ENCODE peak calls at places on chromosomes 1 and 21, in ten cellular contexts. N is IMR-90, S is PC-9, O is SK-N-SH, D is Karpas-422, Q is hepatocyte, X is fibroblast of lung, U is GM23338, L is GM23248, Y is mammary epithelial cell. B is an unnamed sample.

GRCh38 chr1:8815582-8816285 is 1.7 kb downstream of the RERE start:
- DNase-seq in N (no peak), S (no peak), O (no peak), D (no peak), Q (peak; percentile 48), X (peak; percentile 40), U (no peak), L (peak; percentile 44), Y (peak; percentile 51), B (no peak)

GRCh38 chr1:154334647-154335350 is 9.5 kb downstream of the ATP8B2 start:
- DNase-seq in N (peak; percentile 82), S (peak; percentile 66), O (peak; percentile 88), D (peak; percentile 95), Q (peak; percentile 94), X (peak; percentile 84), U (peak; percentile 97), L (peak; percentile 93), Y (peak; percentile 54), B (peak; percentile 96)

GRCh38 chr1:90122679-90123340 is 127.9 kb downstream of the ZNF326 start:
- DNase-seq in N (no peak), S (no peak), O (no peak), D (no peak), Q (no peak), X (no peak), U (no peak), L (no peak), Y (no peak), B (no peak)

GRCh38 chr1:45722809-45723208 is 27.6 kb downstream of the IPP start:
- DNase-seq in N (peak; percentile 6), S (no peak), O (no peak), D (no peak), Q (no peak), X (peak; percentile 50), U (no peak), L (peak; percentile 59), Y (no peak), B (no peak)

GRCh38 chr1:74407902-74408301 is 104.5 kb downstream of the LRRC53 start:
- DNase-seq in N (no peak), S (no peak), O (no peak), D (no peak), Q (no peak), X (no peak), U (no peak), L (no peak), Y (no peak), B (no peak)

GRCh38 chr1:64524614-64525013 is 54.7 kb downstream of the CACHD1 start:
- DNase-seq in N (no peak), S (no peak), O (no peak), D (no peak), Q (no peak), X (no peak), U (no peak), L (no peak), Y (no peak), B (no peak)

GRCh38 chr21:42071146-42071737 is at the start of gene UMODL1:
- DNase-seq in N (no peak), S (no peak), O (no peak), D (no peak), Q (no peak), X (no peak), U (no peak), L (no peak), Y (no peak), B (no peak)

GRCh38 chr1:151934048-151934493 is 24.8 kb upstream of the THEM4 start:
- DNase-seq in N (peak; percentile 60), S (peak; percentile 58), O (peak; percentile 52), D (peak; percentile 90), Q (peak; percentile 81), X (peak; percentile 69), U (peak; percentile 86), L (peak; percentile 74), Y (peak; percentile 57), B (peak; percentile 77)

GRCh38 chr1:10816233-10816632 is 19.8 kb upstream of the CASZ1 start:
- DNase-seq in N (no peak), S (no peak), O (no peak), D (no peak), Q (no peak), X (no peak), U (no peak), L (no peak), Y (no peak), B (no peak)

GRCh38 chr21:34790834-34791233 is 122.0 kb downstream of the CLIC6 start:
- DNase-seq in N (peak; percentile 42), S (no peak), O (peak; percentile 34), D (no peak), Q (no peak), X (no peak), U (no peak), L (no peak), Y (no peak), B (no peak)

GRCh38 chr1:145785481-145785880 is 38.4 kb downstream of the RNF115 start:
- DNase-seq in N (peak; percentile 16), S (no peak), O (no peak), D (no peak), Q (no peak), X (peak; percentile 12), U (no peak), L (peak; percentile 23), Y (peak; percentile 17), B (peak; percentile 67)

GRCh38 chr1:109027841-109028240 is 14.1 kb downstream of the WDR47 start:
- DNase-seq in N (no peak), S (no peak), O (no peak), D (peak; percentile 59), Q (no peak), X (no peak), U (no peak), L (peak; percentile 21), Y (no peak), B (no peak)

GRCh38 chr1:9426291-9426711 is 113.0 kb upstream of the SLC25A33 start:
- DNase-seq in N (no peak), S (no peak), O (no peak), D (peak; percentile 67), Q (no peak), X (no peak), U (no peak), L (no peak), Y (no peak), B (peak; percentile 98)

GRCh38 chr1:61097326-61097725 is 15.0 kb downstream of the NFIA start:
- DNase-seq in N (peak; percentile 67), S (no peak), O (no peak), D (no peak), Q (no peak), X (peak; percentile 69), U (no peak), L (peak; percentile 81), Y (peak; percentile 71), B (no peak)

GRCh38 chr1:109901508-109902145 is 9.0 kb upstream of the CSF1 start:
- DNase-seq in N (no peak), S (no peak), O (no peak), D (no peak), Q (peak; percentile 77), X (no peak), U (no peak), L (no peak), Y (peak; percentile 43), B (no peak)

GRCh38 chr1:59359325-59359724 is 62.4 kb downstream of the FGGY start:
- DNase-seq in N (no peak), S (no peak), O (no peak), D (no peak), Q (no peak), X (no peak), U (no peak), L (peak; percentile 10), Y (no peak), B (no peak)

GRCh38 chr1:183537405-183537804 is 52.9 kb downstream of the NCF2 start:
- DNase-seq in N (no peak), S (no peak), O (no peak), D (no peak), Q (no peak), X (no peak), U (no peak), L (no peak), Y (no peak), B (no peak)

GRCh38 chr1:183528577-183528976 is 56.3 kb downstream of the SMG7 start:
- DNase-seq in N (no peak), S (no peak), O (no peak), D (no peak), Q (no peak), X (no peak), U (no peak), L (no peak), Y (no peak), B (no peak)

GRCh38 chr1:183533617-183534174 is 56.6 kb downstream of the NCF2 start:
- DNase-seq in N (no peak), S (no peak), O (no peak), D (no peak), Q (no peak), X (no peak), U (no peak), L (no peak), Y (no peak), B (no peak)
- H3K36me3 ChIP-seq in N (peaks cover 5% of the 10 kb centered on the region), S (peaks cover 50% of the 10 kb centered on the region), O (peaks cover 96% of the 10 kb centered on the region), D (peaks cover 85% of the 10 kb centered on the region), Q (no peaks in the 10 kb centered on the region), X (peaks cover 1% of the 10 kb centered on the region), U (peaks cover 43% of the 10 kb centered on the region), L (peaks cover 54% of the 10 kb centered on the region), Y (peaks cover 41% of the 10 kb centered on the region), B (peaks cover 29% of the 10 kb centered on the region)

GRCh38 chr21:18970416-18970815 is 566.8 kb upstream of the TMPRSS15 start:
- DNase-seq in N (no peak), S (no peak), O (no peak), D (no peak), Q (no peak), X (no peak), U (no peak), L (no peak), Y (no peak), B (no peak)

GRCh38 chr21:18970941-18971340 is 567.4 kb upstream of the TMPRSS15 start:
- DNase-seq in N (no peak), S (no peak), O (no peak), D (no peak), Q (no peak), X (no peak), U (no peak), L (no peak), Y (no peak), B (no peak)
- H2AFZ ChIP-seq in N (no peak overlapping the region), S (no peak overlapping the region), O (no peak overlapping the region), D (no peak overlapping the region), Q (no peak overlapping the region), X (no peak overlapping the region), U (no peak overlapping the region), L (no peak overlapping the region), Y (no peak overlapping the region), B (no peak overlapping the region)

GRCh38 chr1:29142714-29143113 is 19.0 kb upstream of the TMEM200B start:
- DNase-seq in N (no peak), S (no peak), O (no peak), D (no peak), Q (no peak), X (no peak), U (no peak), L (no peak), Y (no peak), B (no peak)

GRCh38 chr1:29148656-29149491 is 25.2 kb upstream of the TMEM200B start:
- DNase-seq in N (no peak), S (no peak), O (no peak), D (no peak), Q (no peak), X (no peak), U (no peak), L (no peak), Y (no peak), B (no peak)

GRCh38 chr1:29145739-29146437 is 22.2 kb upstream of the TMEM200B start:
- DNase-seq in N (peak; percentile 95), S (peak; percentile 45), O (no peak), D (no peak), Q (peak; percentile 59), X (peak; percentile 72), U (no peak), L (peak; percentile 95), Y (no peak), B (no peak)
- H3K36me3 ChIP-seq in N (peaks cover 38% of the 10 kb centered on the region), S (peaks cover 3% of the 10 kb centered on the region), O (peaks cover 22% of the 10 kb centered on the region), D (peaks cover 40% of the 10 kb centered on the region), Q (peaks cover 4% of the 10 kb centered on the region), X (peaks cover 16% of the 10 kb centered on the region), U (peaks cover 40% of the 10 kb centered on the region), L (peaks cover 31% of the 10 kb centered on the region), Y (peaks cover 25% of the 10 kb centered on the region), B (peaks cover 21% of the 10 kb centered on the region)

GRCh38 chr1:158507511-158507910 is 35.5 kb downstream of the OR10R2 start:
- DNase-seq in N (no peak), S (no peak), O (no peak), D (no peak), Q (no peak), X (no peak), U (no peak), L (no peak), Y (no peak), B (no peak)
- H2AFZ ChIP-seq in N (no peak overlapping the region), S (no peak overlapping the region), O (no peak overlapping the region), D (no peak overlapping the region), Q (no peak overlapping the region), X (no peak overlapping the region), U (peak overlapping the region; percentile 34), L (no peak overlapping the region), Y (no peak overlapping the region), B (no peak overlapping the region)

B was measured in MM.1S.